ENCODE peak calls at places on chromosomes 3 and 15, in six cellular contexts. I is HCT116, H is SK-N-SH, S is GM12878, E is K562, K is HepG2. X is an unnamed sample.

GRCh38 chr3:129085165-129085715 is 24.7 kb downstream of the GP9 start:
- DNase-seq in I (no peak), K (no peak), E (no peak), S (no peak), H (no peak), X (no peak)

GRCh38 chr3:109224333-109224732 is 87.8 kb downstream of the C3orf85 start:
- DNase-seq in H (no peak), K (peak; percentile 12), E (peak; percentile 3), S (no peak), I (peak; percentile 6), X (peak; percentile 75)

GRCh38 chr3:127419140-127419539 is 131.3 kb upstream of the PRR20G start:
- DNase-seq in S (no peak), K (no peak), E (no peak), I (no peak), H (no peak), X (no peak)

GRCh38 chr15:26179906-26180305 is 316.8 kb upstream of the ATP10A start:
- DNase-seq in H (peak; percentile 9), I (no peak), K (peak; percentile 4), S (no peak), E (no peak), X (peak; percentile 92)

GRCh38 chr15:77607111-77607893 is 25.4 kb downstream of the LINGO1 start:
- DNase-seq in K (no peak), S (no peak), H (no peak), I (no peak), E (peak; percentile 49), X (no peak)

GRCh38 chr3:171162986-171163723 is 136.6 kb upstream of the SLC2A2 start:
- DNase-seq in K (no peak), E (peak; percentile 49), I (no peak), S (no peak), H (no peak), X (peak; percentile 61)

GRCh38 chr15:31391687-31392671 is 65.3 kb downstream of the KLF13 start:
- DNase-seq in H (peak; percentile 90), I (no peak), E (peak; percentile 74), K (no peak), S (no peak), X (peak; percentile 77)

GRCh38 chr3:72262707-72263106 is 477.8 kb upstream of the PROK2 start:
- DNase-seq in I (no peak), S (no peak), K (no peak), E (no peak), H (no peak), X (no peak)

GRCh38 chr3:13853978-13854296 is 25.9 kb downstream of the WNT7A start:
- DNase-seq in K (no peak), I (peak; percentile 85), S (no peak), E (no peak), H (no peak), X (no peak)

GRCh38 chr3:138314751-138315150 is 14.9 kb downstream of the NME9 start:
- DNase-seq in S (no peak), K (no peak), E (no peak), H (no peak), I (no peak), X (no peak)

GRCh38 chr15:48433226-48433886 is 102.1 kb downstream of the DUT start:
- DNase-seq in K (no peak), S (peak; percentile 32), I (no peak), H (no peak), E (no peak), X (no peak)

GRCh38 chr3:13075318-13075717 is 2.1 kb upstream of the IQSEC1 start:
- DNase-seq in S (no peak), E (no peak), K (no peak), H (no peak), I (no peak), X (no peak)

DNA sequence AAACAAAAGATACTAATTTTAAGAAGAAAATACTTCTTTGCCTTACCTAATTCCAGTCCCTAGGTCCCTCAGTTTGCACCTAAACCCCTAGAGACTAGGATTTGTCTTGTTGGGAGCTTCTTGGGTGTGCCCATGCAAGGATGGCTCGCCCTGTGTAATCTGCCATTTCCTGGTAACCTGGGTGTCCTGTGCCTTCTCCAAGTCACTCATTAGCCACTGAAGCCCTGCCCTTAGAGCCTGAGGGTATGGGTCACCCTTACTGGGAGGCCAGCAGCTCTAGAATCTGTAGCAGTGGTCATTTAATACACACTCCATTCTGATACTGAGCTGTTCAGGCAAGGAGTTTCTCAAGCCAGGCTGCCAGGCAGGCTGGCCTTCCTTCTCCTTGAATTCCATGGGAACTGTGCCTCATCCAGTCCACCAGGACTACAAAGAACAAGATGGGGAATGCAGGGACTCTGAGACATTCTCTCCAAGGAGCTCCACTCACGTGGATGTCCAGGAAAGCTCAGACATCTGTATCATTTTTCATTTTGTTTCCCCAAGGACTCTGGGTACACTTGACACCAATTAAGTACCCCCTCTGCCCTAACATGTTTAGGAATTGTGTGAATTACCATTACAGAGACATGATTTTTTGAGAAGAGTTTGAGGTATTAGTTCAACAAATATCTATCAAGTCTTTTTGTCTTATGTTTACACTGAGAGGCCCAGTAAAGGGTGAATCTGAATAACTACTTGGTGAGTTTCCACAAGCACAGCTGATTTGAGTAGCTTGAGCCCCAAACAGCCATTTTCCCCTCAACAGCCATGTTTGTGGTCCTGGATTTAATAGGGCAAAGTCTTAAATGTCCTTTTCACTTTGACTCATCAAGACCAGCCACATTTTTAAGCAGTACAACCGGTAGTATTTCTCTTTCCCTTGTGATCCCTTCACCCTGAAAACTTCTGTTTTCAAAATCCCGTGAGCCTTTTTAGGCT is 52.6 kb downstream of the ARNT2 start:
- DNase-seq in E (no peak), K (no peak), I (no peak), S (no peak), H (no peak), X (no peak)
- H2AFZ ChIP-seq in E (no peak overlapping the region), K (no peak overlapping the region), I (no peak overlapping the region), S (no peak overlapping the region), H (no peak overlapping the region), X (no peak overlapping the region)

GRCh38 chr3:113873293-113873692 is 34.7 kb downstream of the GRAMD1C start:
- DNase-seq in H (no peak), E (no peak), I (no peak), K (no peak), S (no peak), X (no peak)
- TF ChIP-seq REST in H (no peak), E (no peak), I (no peak), K (no peak), S (no peak), X (no peak)

DNA sequence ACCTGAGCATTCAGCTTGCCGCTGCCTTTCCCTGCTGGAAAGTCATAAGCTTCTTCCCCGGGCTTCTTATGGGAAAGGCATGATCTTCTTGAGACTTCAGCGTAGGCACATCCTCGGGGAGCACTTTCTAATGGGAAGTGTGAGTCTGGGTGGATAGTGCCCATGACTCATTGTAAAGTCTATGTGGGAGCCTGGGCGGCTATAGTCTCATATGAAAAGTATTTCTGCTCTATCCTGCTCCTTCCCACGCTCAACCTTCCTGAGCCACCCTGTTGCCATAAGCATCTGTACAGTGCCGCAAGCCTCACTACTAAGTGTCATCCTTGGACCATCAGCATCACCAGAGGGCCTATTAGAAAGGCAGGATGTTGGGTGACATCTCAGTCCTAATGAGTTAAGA is 309.9 kb upstream of the THBS1 start:
- DNase-seq in I (no peak), K (no peak), E (no peak), H (no peak), S (no peak), X (no peak)
- H2AFZ ChIP-seq in I (no peak overlapping the region), K (no peak overlapping the region), E (no peak overlapping the region), H (no peak overlapping the region), S (no peak overlapping the region), X (no peak overlapping the region)

DNA sequence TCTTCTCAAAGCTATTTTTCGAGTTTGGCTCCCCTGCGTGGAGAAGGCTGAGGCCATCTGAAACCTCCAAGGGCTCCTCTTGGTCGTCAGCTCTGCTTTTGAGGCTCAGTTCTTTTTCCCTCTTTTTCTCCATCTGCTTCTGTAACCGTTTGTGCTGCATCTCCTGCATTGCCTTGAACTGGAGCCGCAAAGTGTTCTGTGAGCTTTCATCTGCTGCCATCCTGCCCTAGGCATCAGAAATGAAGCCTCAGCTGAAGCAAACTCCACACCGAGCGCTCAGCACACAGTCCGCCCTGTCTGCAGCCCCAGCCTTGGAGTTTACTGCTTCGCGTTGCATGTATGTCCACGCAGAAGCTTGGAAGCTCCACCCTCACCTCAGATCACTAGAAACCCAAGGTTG is 14.9 kb downstream of the CCDC13 start:
- DNase-seq in I (no peak), E (no peak), S (no peak), K (no peak), H (no peak), X (no peak)
- TF ChIP-seq REST in I (no peak), E (no peak), S (no peak), K (no peak), H (no peak), X (no peak)

GRCh38 chr3:190299969-190300368 is 22.3 kb downstream of the CLDN1 start:
- DNase-seq in E (no peak), S (no peak), I (no peak), K (no peak), H (no peak), X (no peak)

GRCh38 chr3:190305406-190305805 is 16.8 kb downstream of the CLDN1 start:
- DNase-seq in K (no peak), E (no peak), H (no peak), S (no peak), I (no peak), X (no peak)

GRCh38 chr3:190302209-190302885 is 19.9 kb downstream of the CLDN1 start:
- DNase-seq in H (no peak), E (no peak), K (no peak), I (no peak), S (no peak), X (no peak)

GRCh38 chr3:190303887-190304286 is 18.4 kb downstream of the CLDN1 start:
- DNase-seq in K (peak; percentile 14), S (no peak), I (no peak), E (no peak), H (no peak), X (no peak)

DNA sequence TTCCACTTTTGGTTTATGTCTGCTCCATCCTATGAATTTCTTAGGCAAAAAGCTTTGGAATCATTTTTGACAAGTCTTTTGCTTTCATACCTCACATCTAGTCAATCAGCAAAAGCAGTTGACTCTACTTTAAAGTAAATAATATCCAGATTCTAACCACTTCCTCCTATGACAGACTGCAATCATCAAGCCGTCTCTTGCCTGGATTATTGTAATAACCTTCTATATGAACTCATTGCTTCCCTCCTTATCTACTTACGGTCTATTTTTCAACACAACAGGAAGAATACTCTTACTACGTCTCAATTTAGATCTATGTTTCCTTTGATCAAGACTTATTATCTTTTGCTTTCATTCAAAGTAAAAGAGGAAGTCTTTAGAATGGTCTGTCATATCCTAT is 20.7 kb downstream of the CLDN1 start:
- DNase-seq in H (no peak), E (no peak), S (no peak), K (no peak), I (no peak), X (no peak)
- H2AFZ ChIP-seq in H (no peak overlapping the region), E (no peak overlapping the region), S (peak overlapping the region; percentile 34), K (no peak overlapping the region), I (no peak overlapping the region), X (no peak overlapping the region)

GRCh38 chr15:38128389-38128788 is 124.2 kb upstream of the SPRED1 start:
- DNase-seq in H (no peak), S (no peak), E (no peak), K (no peak), I (no peak), X (no peak)
- TF ChIP-seq REST in H (no peak), S (no peak), E (no peak), K (no peak), I (no peak), X (no peak)

DNA sequence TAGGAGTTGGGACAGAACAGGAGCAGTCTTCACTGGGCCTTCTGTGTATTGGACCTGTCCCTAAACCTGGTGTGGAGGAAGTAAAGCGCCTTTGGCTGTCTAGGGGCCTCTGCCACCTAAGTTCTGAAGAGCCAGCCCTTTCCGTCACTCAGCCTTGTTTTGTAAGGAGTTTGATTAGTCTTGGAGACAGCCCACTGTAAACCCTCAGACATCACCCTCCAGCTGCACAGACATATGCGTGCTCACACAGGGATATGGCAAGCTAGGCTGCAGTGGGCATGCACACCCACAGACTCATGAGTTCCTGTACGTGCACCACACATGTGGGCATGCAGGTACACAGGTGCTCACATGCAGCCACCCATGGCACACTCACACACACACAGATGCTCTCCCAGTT is 5.2 kb downstream of the PRKCD start:
- DNase-seq in S (no peak), K (no peak), H (no peak), E (no peak), I (no peak), X (no peak)
- H2AFZ ChIP-seq in S (no peak overlapping the region), K (no peak overlapping the region), H (no peak overlapping the region), E (no peak overlapping the region), I (no peak overlapping the region), X (no peak overlapping the region)